ENCODE peak calls at places on chromosome 19, in four cellular contexts. U, J, T and Y are unnamed samples.

GRCh38 chr19:44939668-44940067 is 2.4 kb upstream of the APOC4 start:
- DNase-seq in J (no peak), U (no peak), T (no peak), Y (no peak)

GRCh38 chr19:31625056-31625455 is 275.8 kb upstream of the TSHZ3 start:
- DNase-seq in T (peak; percentile 20), J (no peak), U (no peak), Y (no peak)

GRCh38 chr19:4897146-4897545 is 5.5 kb downstream of the ARRDC5 start:
- DNase-seq in U (no peak), J (no peak), T (no peak), Y (no peak)

GRCh38 chr19:4794971-4795370 is 3.4 kb downstream of the FEM1A start:
- DNase-seq in U (no peak), J (no peak), T (no peak), Y (no peak)

GRCh38 chr19:8610041-8610927 is at the start of gene ADAMTS10:
- DNase-seq in U (peak; percentile 48), T (peak; percentile 67), J (no peak), Y (peak; percentile 43)

GRCh38 chr19:19459707-19460251 is 54.3 kb downstream of the GATAD2A start:
- DNase-seq in U (no peak), J (no peak), T (no peak), Y (peak; percentile 87)

GRCh38 chr19:19259741-19260140 is 13.4 kb downstream of the TM6SF2 start:
- DNase-seq in T (peak; percentile 84), U (peak; percentile 89), J (no peak), Y (peak; percentile 11)

GRCh38 chr19:8688930-8689329 is 9.7 kb downstream of the ACTL9 start:
- DNase-seq in U (no peak), T (no peak), J (no peak), Y (no peak)

GRCh38 chr19:2799273-2800020 is 14.1 kb downstream of the THOP1 start:
- DNase-seq in T (no peak), U (no peak), J (no peak), Y (no peak)

GRCh38 chr19:35863018-35863417 is 5.4 kb upstream of the APLP1 start:
- DNase-seq in J (no peak), U (no peak), T (no peak), Y (no peak)
- H4K5ac ChIP-seq in J (no peak overlapping the region), U (no peak overlapping the region), T (no peak overlapping the region), Y (no peak overlapping the region)

GRCh38 chr19:13505164-13505695 is 1.0 kb downstream of the CACNA1A start:
- DNase-seq in U (no peak), T (no peak), J (no peak), Y (no peak)

GRCh38 chr19:13506550-13506878 is 235 bp upstream of the CACNA1A start:
- DNase-seq in T (peak; percentile 29), J (no peak), U (no peak), Y (peak; percentile 54)

GRCh38 chr19:13507053-13507611 is 853 bp upstream of the CACNA1A start:
- DNase-seq in T (peak; percentile 52), U (peak; percentile 39), J (no peak), Y (peak; percentile 56)

GRCh38 chr19:13503570-13504235 is 2.6 kb downstream of the CACNA1A start:
- DNase-seq in J (no peak), U (no peak), T (no peak), Y (no peak)

GRCh38 chr19:13505761-13506549 is at the start of gene CACNA1A:
- DNase-seq in J (no peak), U (peak; percentile 46), T (peak; percentile 42), Y (peak; percentile 19)
- H3K23ac ChIP-seq in J (no peak within 1 kb of the TSS), U (no peak within 1 kb of the TSS), T (no peak within 1 kb of the TSS), Y (peak within 1 kb of the TSS; percentile 42)

DNA sequence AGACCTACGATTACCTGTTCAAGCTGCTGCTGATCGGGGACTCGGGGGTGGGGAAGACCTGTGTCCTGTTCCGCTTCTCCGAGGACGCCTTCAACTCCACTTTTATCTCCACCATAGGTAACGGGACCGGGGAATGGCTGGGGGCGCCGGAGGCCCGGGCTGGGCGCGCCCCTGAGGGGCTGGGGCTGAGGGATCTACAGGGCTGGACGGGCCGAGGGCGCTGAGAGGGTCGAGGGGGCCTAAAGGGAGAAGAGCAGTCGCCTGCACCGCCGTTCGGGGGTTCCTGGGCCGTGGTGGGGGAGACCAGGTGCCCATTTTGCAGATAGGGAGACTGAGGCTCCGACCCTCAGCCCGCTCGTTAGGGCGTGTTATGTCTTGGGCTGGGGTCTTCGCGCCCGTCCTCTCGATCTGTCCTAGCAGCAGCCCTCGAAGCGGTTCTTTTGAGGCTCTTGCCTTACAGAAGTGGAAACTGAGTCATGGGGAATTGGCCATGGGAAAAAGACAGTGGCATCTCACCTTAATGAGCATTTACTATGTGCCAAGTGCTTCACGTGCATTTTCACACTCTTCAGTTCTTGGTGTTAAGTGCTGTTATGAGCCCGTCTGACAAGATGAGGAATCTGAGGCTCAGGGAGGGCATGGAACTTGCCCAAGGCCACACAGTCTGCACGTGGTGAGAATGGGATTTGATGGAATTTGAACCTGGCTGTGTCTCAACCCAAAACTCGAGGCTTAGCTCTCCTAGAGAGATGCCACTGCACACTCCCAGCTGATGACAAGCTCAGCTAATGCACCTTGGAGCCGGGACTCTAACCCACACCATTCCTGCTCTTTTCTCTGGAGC is 442 bp downstream of the RAB8A start:
- DNase-seq in T (no peak), J (no peak), U (no peak), Y (no peak)
- H2AK5ac ChIP-seq in T (no peak overlapping the region), J (no peak overlapping the region), U (no peak overlapping the region), Y (peak overlapping the region; percentile 95)

DNA sequence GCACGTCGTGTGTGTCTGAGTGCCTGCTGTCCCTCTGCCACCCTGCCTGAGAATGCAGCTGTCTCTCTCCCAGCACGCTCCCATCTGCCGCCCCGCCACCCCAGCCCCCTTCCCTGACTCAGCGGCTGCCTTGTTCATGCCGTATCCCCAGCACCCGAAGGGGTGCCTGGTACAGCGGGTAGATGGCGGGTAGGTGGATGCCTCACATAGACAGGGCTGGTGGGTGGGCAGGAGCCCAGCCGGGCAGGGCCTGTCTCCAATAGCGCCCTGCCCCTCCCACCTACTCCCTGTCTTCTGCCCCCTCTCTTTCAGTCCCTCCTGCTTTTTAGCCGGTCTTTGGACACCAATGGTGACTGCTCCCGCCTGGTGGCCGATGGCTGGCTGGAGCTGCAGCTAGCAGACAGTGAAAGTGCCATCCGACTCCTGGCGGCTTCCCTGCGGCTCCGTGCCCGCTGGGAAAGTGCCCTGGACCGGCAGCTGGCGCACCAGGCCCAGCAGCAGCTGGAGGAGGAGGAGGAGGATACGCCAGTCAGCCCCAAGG is 30.4 kb downstream of the DHX34 start:
- DNase-seq in U (no peak), T (no peak), J (no peak), Y (no peak)
- H4K5ac ChIP-seq in U (no peak overlapping the region), T (no peak overlapping the region), J (no peak overlapping the region), Y (no peak overlapping the region)

DNA sequence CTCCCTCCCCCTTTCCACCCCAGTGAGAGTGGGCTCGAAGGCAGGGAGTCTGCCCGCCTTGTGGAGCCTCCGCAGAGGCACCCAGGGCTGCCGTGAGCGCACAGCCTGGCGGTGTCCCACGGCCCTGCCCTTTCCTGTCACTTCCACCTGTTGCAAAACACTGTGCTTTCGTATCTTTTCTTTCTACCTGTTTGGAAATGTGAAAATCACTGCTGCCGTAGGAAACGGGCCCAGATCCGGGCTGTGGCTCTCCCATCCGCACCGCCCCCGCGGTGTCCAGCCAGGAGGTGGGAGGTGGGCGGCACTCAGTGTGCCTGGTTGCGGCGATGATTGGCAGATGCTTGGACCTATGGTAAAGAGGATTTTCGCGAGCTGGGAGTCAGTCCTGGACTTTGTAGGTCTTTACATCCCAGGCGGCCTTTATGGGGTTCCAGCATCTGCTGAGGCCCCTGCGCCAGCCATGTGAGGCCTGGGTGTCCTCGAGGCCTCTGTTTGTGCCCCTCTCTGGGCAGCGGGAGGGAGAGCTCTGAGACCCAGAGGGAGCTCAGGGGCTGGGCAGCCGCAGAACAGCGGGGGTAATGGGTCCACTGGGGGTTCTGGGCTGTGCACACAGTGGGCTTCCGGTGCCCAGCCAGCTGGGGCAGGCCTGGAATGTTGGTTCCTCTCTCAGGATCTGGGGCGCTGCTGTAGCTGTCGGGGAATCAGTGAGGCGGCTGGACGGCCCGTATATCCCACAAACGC is 6.1 kb downstream of the STK11 start:
- DNase-seq in J (no peak), U (peak; percentile 79), T (peak; percentile 76), Y (no peak)
- H3K23ac ChIP-seq in J (no peak overlapping the region), U (no peak overlapping the region), T (no peak overlapping the region), Y (no peak overlapping the region)

GRCh38 chr19:46206176-46206575 is 23.4 kb upstream of the IGFL1 start:
- DNase-seq in J (no peak), U (no peak), T (no peak), Y (no peak)

GRCh38 chr19:46202426-46202825 is 27.1 kb upstream of the IGFL1 start:
- DNase-seq in J (no peak), U (no peak), T (no peak), Y (no peak)

GRCh38 chr19:46205183-46205984 is 24.2 kb upstream of the IGFL1 start:
- DNase-seq in U (no peak), J (no peak), T (no peak), Y (no peak)

GRCh38 chr19:46202872-46203860 is 26.4 kb upstream of the IGFL1 start:
- DNase-seq in U (no peak), T (no peak), J (no peak), Y (no peak)

GRCh38 chr19:46204008-46204407 is 25.5 kb upstream of the IGFL1 start:
- DNase-seq in J (no peak), T (no peak), U (no peak), Y (no peak)
- H2AK5ac ChIP-seq in J (no peak overlapping the region), T (no peak overlapping the region), U (no peak overlapping the region), Y (no peak overlapping the region)

DNA sequence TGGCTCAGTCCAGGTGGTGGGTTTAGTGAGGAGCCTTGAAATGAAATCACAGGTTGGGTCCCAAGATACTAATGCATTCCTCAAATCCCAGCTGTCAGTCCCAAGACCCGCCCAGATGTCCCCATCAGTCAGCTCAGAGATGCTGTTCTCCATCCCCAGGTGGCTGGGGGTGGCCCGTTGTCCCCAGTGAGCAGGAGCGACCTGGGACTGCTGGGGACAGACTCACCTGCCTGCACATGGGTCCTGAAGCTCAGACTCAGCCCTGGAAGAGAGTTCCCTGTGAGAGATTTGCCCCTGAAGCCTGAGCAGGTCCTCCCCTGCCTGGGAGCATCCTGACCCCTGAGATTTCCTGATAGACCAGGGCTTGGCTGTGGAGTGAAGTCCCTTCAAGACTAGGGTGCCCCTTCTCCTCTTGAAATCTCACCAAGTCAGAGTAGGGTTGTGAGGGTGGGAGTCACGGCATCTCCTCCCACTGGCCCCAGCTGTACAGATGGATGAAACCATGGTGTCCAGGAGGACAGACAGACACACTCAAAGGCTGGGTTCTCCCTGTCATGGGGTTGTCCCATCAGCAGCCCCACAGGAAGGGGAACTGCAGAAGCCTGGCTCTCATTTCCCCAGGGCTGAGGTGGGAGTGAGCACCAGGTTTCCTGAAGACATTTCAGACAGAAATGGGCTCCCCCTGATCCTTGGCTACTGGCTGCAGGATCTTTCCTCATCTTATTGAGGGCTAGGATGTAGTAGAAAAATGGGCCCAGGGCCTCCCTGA is 14.4 kb downstream of the LILRA5 start:
- DNase-seq in U (no peak), J (no peak), T (no peak), Y (no peak)
- H4K5ac ChIP-seq in U (no peak overlapping the region), J (no peak overlapping the region), T (no peak overlapping the region), Y (no peak overlapping the region)